ENCODE peak calls at places on chromosomes 3 and 15, in eight cellular contexts. R, J, I, A, D, T, W and C are unnamed samples.

GRCh38 chr3:57007513-57008415 is 52.7 kb upstream of the SPATA12 start:
- DNase-seq in A (no peak), J (no peak), R (no peak), D (peak; percentile 92), W (no peak), T (peak; percentile 91), I (peak; percentile 43), C (peak; percentile 84)

GRCh38 chr3:179671709-179672337 is 19.0 kb downstream of the USP13 start:
- DNase-seq in R (no peak), T (peak; percentile 56), I (no peak), W (no peak), J (no peak), D (no peak), A (peak; percentile 24), C (peak; percentile 20)

GRCh38 chr15:74964794-74965193 is 8.2 kb upstream of the RPP25 start:
- DNase-seq in I (no peak), A (peak; percentile 59), J (peak; percentile 34), W (no peak), D (no peak), R (no peak), T (no peak), C (no peak)

GRCh38 chr3:34065901-34066300 is 267.5 kb downstream of the PDCD6IP start:
- DNase-seq in W (no peak), R (no peak), I (no peak), D (no peak), T (no peak), A (no peak), J (peak; percentile 52), C (no peak)

GRCh38 chr3:81041331-81041730 is 720.1 kb downstream of the GBE1 start:
- DNase-seq in T (no peak), A (no peak), W (no peak), R (no peak), D (no peak), J (no peak), I (no peak), C (no peak)

GRCh38 chr3:4107430-4107829 is 195.7 kb upstream of the SETMAR start:
- DNase-seq in A (no peak), W (no peak), D (no peak), J (no peak), I (no peak), R (no peak), T (no peak), C (no peak)

GRCh38 chr3:33750216-33750558 is 32.1 kb upstream of the CLASP2 start:
- DNase-seq in T (no peak), D (no peak), R (no peak), J (no peak), A (no peak), W (no peak), I (no peak), C (no peak)

GRCh38 chr3:65226287-65226686 is 538.5 kb upstream of the ADAMTS9 start:
- DNase-seq in A (no peak), T (no peak), D (no peak), R (no peak), W (no peak), J (no peak), I (no peak), C (no peak)

GRCh38 chr3:72123908-72124441 is 339.0 kb upstream of the PROK2 start:
- DNase-seq in D (no peak), W (no peak), A (no peak), R (no peak), I (peak; percentile 22), T (peak; percentile 90), J (no peak), C (peak; percentile 78)

GRCh38 chr3:54853573-54854404 is 74.1 kb downstream of the LRTM1 start:
- DNase-seq in D (peak; percentile 92), I (peak; percentile 79), T (peak; percentile 70), W (peak; percentile 91), J (peak; percentile 86), A (peak; percentile 38), R (peak; percentile 58), C (peak; percentile 61)

GRCh38 chr3:36924748-36925521 is 19.9 kb downstream of the TRANK1 start:
- DNase-seq in T (no peak), I (no peak), A (no peak), W (no peak), R (no peak), D (no peak), J (no peak), C (no peak)

GRCh38 chr3:72018339-72018984 is 233.5 kb upstream of the PROK2 start:
- DNase-seq in W (peak; percentile 31), I (no peak), T (no peak), R (no peak), J (peak; percentile 33), A (no peak), D (no peak), C (peak; percentile 47)

GRCh38 chr15:40398413-40398873 is 7.2 kb upstream of the IVD start:
- DNase-seq in R (no peak), J (no peak), D (no peak), A (no peak), T (no peak), I (no peak), W (no peak), C (no peak)

GRCh38 chr3:188274249-188274915 is 120.4 kb downstream of the LPP start:
- DNase-seq in A (no peak), I (no peak), T (peak; percentile 73), D (no peak), W (no peak), R (no peak), J (no peak), C (no peak)

GRCh38 chr3:157294953-157295352 is 135.0 kb upstream of the CCNL1 start:
- DNase-seq in A (no peak), I (no peak), T (no peak), D (no peak), J (no peak), W (no peak), R (no peak), C (no peak)

GRCh38 chr3:14235896-14236295 is 57.3 kb downstream of the LSM3 start:
- DNase-seq in W (no peak), T (peak; percentile 87), A (no peak), J (no peak), D (no peak), R (no peak), I (peak; percentile 63), C (no peak)

GRCh38 chr15:99704444-99704838 is 28.8 kb downstream of the LYSMD4 start:
- DNase-seq in I (no peak), T (peak; percentile 93), D (no peak), W (peak; percentile 89), A (peak; percentile 90), R (peak; percentile 78), J (no peak), C (peak; percentile 28)

GRCh38 chr3:149245738-149246451 is 24.3 kb upstream of the CP start:
- DNase-seq in A (no peak), W (no peak), J (no peak), I (no peak), D (no peak), T (peak; percentile 54), R (no peak), C (peak; percentile 23)

GRCh38 chr3:29171583-29171990 is 109.3 kb upstream of the RBMS3 start:
- DNase-seq in J (no peak), R (no peak), D (no peak), W (peak; percentile 6), T (peak; percentile 66), A (no peak), I (no peak), C (no peak)

GRCh38 chr15:98369081-98369716 is 279.1 kb upstream of the IGF1R start:
- DNase-seq in A (no peak), T (no peak), D (no peak), R (no peak), I (no peak), J (no peak), W (no peak), C (peak; percentile 75)
- H3K4me3 ChIP-seq in A (no peak overlapping the region), T (no peak overlapping the region), D (no peak overlapping the region), R (no peak overlapping the region), I (no peak overlapping the region), J (no peak overlapping the region), W (no peak overlapping the region), C (no peak overlapping the region)

DNA sequence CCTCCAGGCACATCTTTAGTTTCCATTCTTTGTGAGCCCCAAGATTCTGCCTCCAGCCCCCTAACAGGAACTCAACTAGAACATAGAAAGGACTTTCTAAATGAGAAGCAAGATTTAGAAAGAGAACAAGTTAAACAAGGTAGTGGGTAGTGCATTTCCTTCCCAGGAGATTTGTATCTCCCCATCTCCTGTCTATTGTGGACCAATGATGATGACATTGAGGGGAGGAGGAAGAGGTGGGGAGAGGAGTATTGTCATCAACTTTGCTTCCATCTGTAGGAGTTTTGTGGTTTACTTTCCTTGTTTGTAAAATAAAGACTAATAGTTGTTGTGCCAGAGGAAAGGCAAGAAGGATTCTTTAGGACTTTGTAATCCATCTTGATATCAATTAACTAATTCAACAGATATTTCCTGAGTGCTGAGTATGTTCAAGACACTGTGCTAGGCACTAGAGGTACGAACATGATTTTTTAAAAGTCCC is 235.3 kb upstream of the ROPN1 start:
- DNase-seq in W (no peak), A (no peak), J (no peak), R (no peak), I (no peak), D (no peak), T (no peak), C (no peak)
- H3K27me3 ChIP-seq in W (no peaks in the 10 kb centered on the region), A (no peaks in the 10 kb centered on the region), J (no peaks in the 10 kb centered on the region), R (no peaks in the 10 kb centered on the region), I (no peaks in the 10 kb centered on the region), D (no peaks in the 10 kb centered on the region), T (peaks cover 6% of the 10 kb centered on the region), C (peaks cover 8% of the 10 kb centered on the region)

DNA sequence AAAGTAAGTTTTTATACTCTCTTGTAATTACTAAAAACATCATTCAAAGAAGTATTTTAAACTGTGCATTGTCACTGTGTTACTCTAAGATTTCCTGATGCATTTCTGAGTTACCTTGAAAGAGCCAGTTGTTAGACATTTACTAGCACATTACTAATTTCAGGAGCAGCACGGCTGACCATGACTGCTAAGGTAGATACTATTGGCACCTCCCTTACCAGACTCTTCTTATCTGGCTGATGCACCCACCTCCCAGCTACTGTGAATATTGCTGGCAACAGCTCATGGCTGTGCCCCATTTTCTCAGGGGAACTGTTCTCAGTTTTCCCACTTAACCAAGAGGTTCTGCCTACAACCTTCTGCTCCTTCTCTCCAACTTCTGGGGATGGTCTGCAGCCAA is 29.4 kb downstream of the COL6A5 start:
- DNase-seq in I (no peak), A (no peak), T (no peak), W (no peak), R (no peak), J (no peak), D (no peak), C (no peak)
- H3K9me3 ChIP-seq in I (no peaks in the 10 kb centered on the region), A (no peaks in the 10 kb centered on the region), T (no peaks in the 10 kb centered on the region), W (no peaks in the 10 kb centered on the region), R (peaks cover 4% of the 10 kb centered on the region), J (peaks cover 3% of the 10 kb centered on the region), D (peaks cover 2% of the 10 kb centered on the region), C (no peaks in the 10 kb centered on the region)

DNA sequence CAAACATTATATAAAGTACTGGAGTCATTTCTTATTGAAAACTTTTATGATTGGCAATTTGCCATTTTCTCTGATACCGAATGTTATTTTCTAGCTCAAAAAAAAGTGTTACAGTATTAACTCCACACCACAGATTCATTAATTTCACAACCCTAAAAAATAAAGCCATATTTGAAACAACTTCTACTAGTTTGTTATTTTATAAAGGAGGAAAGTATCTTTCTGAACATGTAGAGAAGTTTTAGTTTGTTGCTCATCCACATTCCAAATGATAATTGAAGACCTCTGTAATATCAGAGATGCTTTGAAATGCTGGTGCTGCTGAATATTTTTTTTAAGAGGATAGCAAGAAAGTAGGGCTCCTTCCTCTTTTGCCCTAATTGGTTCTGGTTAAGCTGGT is 2.0 kb downstream of the VGLL3 start:
- DNase-seq in R (no peak), T (peak; percentile 34), A (no peak), I (no peak), J (no peak), W (no peak), D (no peak), C (no peak)
- H3K4me3 ChIP-seq in R (no peak overlapping the region), T (peak overlapping the region; percentile 67), A (peak overlapping the region; percentile 86), I (peak overlapping the region; percentile 65), J (no peak overlapping the region), W (no peak overlapping the region), D (peak overlapping the region; percentile 80), C (peak overlapping the region; percentile 72)

GRCh38 chr3:147392083-147392916 is 14.0 kb downstream of the ZIC4 start:
- DNase-seq in D (peak; percentile 78), I (no peak), R (no peak), W (peak; percentile 94), J (peak; percentile 94), T (no peak), A (peak; percentile 77), C (peak; percentile 95)
- H3K27me3 ChIP-seq in D (peaks cover 6% of the 10 kb centered on the region), I (peaks cover 100% of the 10 kb centered on the region), R (peaks cover 100% of the 10 kb centered on the region), W (peaks cover 100% of the 10 kb centered on the region), J (no peaks in the 10 kb centered on the region), T (peaks cover 86% of the 10 kb centered on the region), A (peaks cover 99% of the 10 kb centered on the region), C (no peaks in the 10 kb centered on the region)